ENCODE peak calls at places on chromosomes 1 and 21, in six cellular contexts. J, H, V, C, E and Z are unnamed samples.

GRCh38 chr1:154353460-154353904 is 28.2 kb downstream of the ATP8B2 start:
- DNase-seq in H (no peak), C (no peak), V (peak; percentile 44), E (peak; percentile 73), J (no peak), Z (no peak)

GRCh38 chr1:38728176-38728908 is 131.2 kb downstream of the RRAGC start:
- DNase-seq in V (peak; percentile 14), C (peak; percentile 24), H (peak; percentile 58), E (no peak), J (no peak), Z (peak; percentile 4)

GRCh38 chr1:51058863-51059262 is 43.2 kb upstream of the C1orf185 start:
- DNase-seq in E (peak; percentile 12), H (no peak), J (no peak), V (peak; percentile 13), C (no peak), Z (no peak)

GRCh38 chr1:47593001-47593568 is 155.2 kb downstream of the FOXD2 start:
- DNase-seq in C (no peak), J (peak; percentile 78), E (no peak), H (peak; percentile 70), V (no peak), Z (no peak)

GRCh38 chr1:181122227-181122626 is 33.7 kb downstream of the IER5 start:
- DNase-seq in J (no peak), V (no peak), C (no peak), H (no peak), E (no peak), Z (no peak)

GRCh38 chr1:234412830-234413229 is 39.6 kb downstream of the COA6 start:
- DNase-seq in J (no peak), H (no peak), V (no peak), C (no peak), E (no peak), Z (no peak)

GRCh38 chr1:29331731-29332130 is 95.4 kb downstream of the PTPRU start:
- DNase-seq in V (no peak), J (no peak), E (no peak), H (no peak), C (no peak), Z (no peak)

GRCh38 chr1:94121411-94121821 is 468 bp upstream of the ABCA4 start:
- DNase-seq in V (no peak), C (no peak), H (no peak), J (no peak), E (no peak), Z (no peak)

GRCh38 chr1:77282866-77283539 is 1.2 kb downstream of the AK5 start:
- DNase-seq in H (peak; percentile 78), C (no peak), J (peak; percentile 47), V (no peak), E (no peak), Z (no peak)

GRCh38 chr1:29162476-29163138 is 19.1 kb downstream of the SRSF4 start:
- DNase-seq in V (peak; percentile 20), C (no peak), H (peak; percentile 41), J (no peak), E (no peak), Z (no peak)

GRCh38 chr21:42094811-42095210 is 23.7 kb downstream of the UMODL1 start:
- DNase-seq in C (no peak), E (no peak), J (no peak), V (no peak), H (no peak), Z (no peak)

GRCh38 chr1:19203440-19203839 is 6.6 kb downstream of the UBR4 start:
- DNase-seq in E (no peak), J (no peak), C (no peak), H (no peak), V (no peak), Z (no peak)

DNA sequence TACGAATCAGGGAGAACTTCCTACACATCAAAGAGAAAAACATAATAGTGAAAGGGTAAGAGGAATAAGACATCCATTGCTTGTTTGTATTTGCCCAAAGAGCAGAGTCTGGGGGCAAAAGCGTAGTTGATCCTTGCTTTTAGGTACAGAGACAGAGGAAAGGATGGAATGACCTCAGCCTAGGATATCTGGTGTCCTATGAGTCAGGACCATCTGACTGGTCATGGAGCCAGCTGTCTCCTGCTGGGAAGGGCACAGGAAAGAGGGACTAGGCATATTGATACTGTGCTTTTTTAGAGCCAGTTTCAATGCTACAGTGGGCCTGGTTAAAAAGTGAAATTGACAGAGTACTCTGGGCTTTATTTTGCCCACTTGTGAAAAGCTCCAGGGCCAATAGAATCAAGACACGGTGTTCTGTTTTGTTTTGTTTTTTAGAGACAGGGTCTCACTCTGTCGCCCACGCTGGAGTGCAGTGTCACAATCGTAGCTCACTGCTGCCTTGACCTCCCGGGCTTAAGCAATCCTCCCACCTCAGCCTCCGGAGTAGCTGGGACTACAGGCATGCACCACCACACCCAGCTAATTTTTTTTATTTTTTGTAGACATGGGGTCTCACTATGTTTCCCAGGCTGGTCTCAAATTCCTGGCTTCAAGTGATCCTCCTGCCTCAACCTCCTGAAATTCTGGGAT is 3.2 kb downstream of the PLEKHO1 start:
- DNase-seq in H (no peak), V (no peak), E (no peak), C (no peak), J (no peak), Z (no peak)
- TF ChIP-seq CTCF in H (no peak), V (no peak), E (no peak), C (no peak), J (no peak), Z (no peak)

GRCh38 chr1:204712718-204713430 is 27.3 kb upstream of the LRRN2 start:
- DNase-seq in J (no peak), E (no peak), H (no peak), V (no peak), C (no peak), Z (no peak)

GRCh38 chr1:204711947-204712701 is 26.6 kb upstream of the LRRN2 start:
- DNase-seq in J (peak; percentile 58), V (peak; percentile 56), H (no peak), E (no peak), C (no peak), Z (no peak)

GRCh38 chr1:204714861-204715511 is 29.4 kb upstream of the LRRN2 start:
- DNase-seq in J (peak; percentile 50), H (no peak), V (no peak), C (no peak), E (no peak), Z (no peak)

GRCh38 chr1:204714194-204714860 is 28.8 kb upstream of the LRRN2 start:
- DNase-seq in J (no peak), C (no peak), E (no peak), H (no peak), V (no peak), Z (no peak)

DNA sequence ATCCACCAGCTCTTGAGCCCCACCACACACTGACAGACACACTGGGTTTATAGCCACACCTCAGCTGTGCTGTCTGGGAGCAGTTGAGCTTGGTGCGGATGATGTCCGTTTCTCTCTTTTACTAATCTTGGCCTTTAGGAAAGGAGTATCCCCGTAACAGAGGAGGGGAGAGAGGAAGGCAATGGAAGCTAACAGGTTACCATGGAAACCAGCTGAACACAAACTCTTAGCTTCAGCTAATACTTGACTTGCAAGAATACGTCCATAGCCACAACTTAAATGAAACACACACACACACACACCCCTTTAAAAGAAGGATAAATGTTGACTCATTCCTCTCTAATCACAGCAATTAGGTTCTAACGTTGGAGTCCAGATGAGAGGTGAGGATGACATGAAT is 28.0 kb upstream of the LRRN2 start:
- DNase-seq in C (no peak), V (no peak), H (no peak), J (no peak), E (no peak), Z (no peak)
- TF ChIP-seq EP300 in C (no peak), V (no peak), H (no peak), J (no peak), E (no peak), Z (no peak)

GRCh38 chr1:200908158-200908868 is 13.6 kb downstream of the INAVA start:
- DNase-seq in C (no peak), H (no peak), E (no peak), J (no peak), V (peak; percentile 72), Z (no peak)

GRCh38 chr1:200906491-200906890 is 11.8 kb downstream of the INAVA start:
- DNase-seq in E (no peak), V (no peak), C (no peak), J (no peak), H (no peak), Z (no peak)

GRCh38 chr1:200909071-200909470 is 14.4 kb downstream of the INAVA start:
- DNase-seq in V (no peak), J (no peak), H (no peak), C (no peak), E (no peak), Z (no peak)

GRCh38 chr1:200905411-200906052 is 10.8 kb downstream of the INAVA start:
- DNase-seq in H (no peak), E (no peak), V (no peak), J (no peak), C (no peak), Z (no peak)

GRCh38 chr1:200907611-200908097 is 13.0 kb downstream of the INAVA start:
- DNase-seq in J (no peak), C (no peak), E (no peak), V (no peak), H (no peak), Z (no peak)
- H3K27ac ChIP-seq in J (no peak overlapping the region), C (no peak overlapping the region), E (no peak overlapping the region), V (peak overlapping the region; percentile 87), H (no peak overlapping the region), Z (no peak overlapping the region)

DNA sequence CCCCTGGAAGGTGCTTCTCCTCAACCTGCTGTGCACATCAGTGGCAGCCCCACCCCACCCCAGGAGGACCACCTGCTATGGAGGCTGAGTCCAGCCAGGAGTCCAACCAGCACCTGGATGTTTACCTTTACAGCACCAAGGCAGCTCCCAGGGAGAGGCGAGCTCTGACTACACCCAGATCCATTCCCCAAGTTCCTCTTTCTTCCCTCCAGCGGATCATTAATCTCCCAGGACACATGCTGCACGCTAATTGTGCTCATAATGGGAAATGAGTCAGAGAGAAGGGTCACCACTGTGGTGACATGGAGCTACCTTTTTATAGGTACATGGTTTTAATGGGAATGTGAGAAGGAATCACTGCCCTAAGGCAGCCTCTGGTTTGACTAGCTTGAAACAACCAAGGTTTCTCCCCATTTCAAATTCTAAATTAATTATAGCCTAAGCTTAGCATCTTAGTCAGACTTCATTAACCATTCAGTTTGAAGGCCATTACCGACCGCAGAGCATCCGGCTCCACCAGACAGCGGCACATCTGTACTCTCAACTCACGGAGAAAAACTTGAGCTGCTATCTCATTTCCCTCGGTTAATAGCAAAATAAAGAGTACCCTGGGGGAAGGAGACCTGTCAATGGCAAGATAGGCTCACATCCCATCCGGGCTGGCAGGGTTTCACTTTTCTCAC is 173.1 kb upstream of the GALNT2 start:
- DNase-seq in V (no peak), H (no peak), E (no peak), J (peak; percentile 57), C (no peak), Z (no peak)
- TF ChIP-seq CTCF in V (no peak), H (no peak), E (no peak), J (no peak), C (no peak), Z (no peak)